ENCODE peak calls at places on chromosomes 12 and 14, in eight cellular contexts. M is neural progenitor cell; J is transverse colon; G is CD4-positive, alpha-beta memory T cell; H is body of pancreas; C is heart left ventricle; T is cardiac muscle cell; I is kidney. S is an unnamed sample. For H3K4me1, the result is how much of the 10 kb centered on the place peaks cover.

GRCh38 chr12:103664626-103665025 is 77.6 kb downstream of the STAB2 start:
- DNase-seq in M (no peak), J (no peak), G (no peak), H (no peak), C (no peak), T (no peak), I (no peak), S (no peak)

GRCh38 chr12:123032736-123033391 is 52.4 kb downstream of the ARL6IP4 start:
- DNase-seq in M (no peak), J (no peak), G (no peak), H (no peak), C (no peak), T (peak), I (peak), S (no peak)

GRCh38 chr14:64849940-64850339 is 29.8 kb downstream of the SPTB start:
- DNase-seq in M (no peak), J (no peak), G (no peak), H (no peak), C (no peak), T (no peak), I (no peak), S (no peak)

GRCh38 chr12:645563-646071 is 17.6 kb downstream of the NINJ2 start:
- DNase-seq in M (no peak), J (no peak), G (no peak), H (no peak), C (peak), T (peak), I (no peak), S (no peak)

GRCh38 chr12:66916189-66916588 is 237.3 kb upstream of the GRIP1 start:
- DNase-seq in M (peak), J (no peak), G (no peak), H (no peak), C (no peak), T (peak), I (no peak), S (no peak)

GRCh38 chr12:75825686-75826085 is 205.9 kb downstream of the PHLDA1 start:
- DNase-seq in M (no peak), J (no peak), G (no peak), H (no peak), C (no peak), T (no peak), I (no peak), S (no peak)

GRCh38 chr14:89870335-89870734 is 84.2 kb downstream of the EFCAB11 start:
- DNase-seq in M (no peak), J (no peak), G (no peak), H (no peak), C (no peak), T (no peak), I (no peak), S (no peak)

GRCh38 chr12:1544991-1545700 is 49.2 kb downstream of the FBXL14 start:
- DNase-seq in M (no peak), J (no peak), G (no peak), H (no peak), C (no peak), T (no peak), I (no peak), S (no peak)

GRCh38 chr12:122886161-122886560 is 9.8 kb downstream of the VPS37B start:
- DNase-seq in M (no peak), J (no peak), G (no peak), H (no peak), C (no peak), T (no peak), I (no peak), S (no peak)

GRCh38 chr12:53484686-53485567 is 14.3 kb downstream of the MAP3K12 start:
- DNase-seq in M (no peak), J (no peak), G (no peak), H (peak), C (no peak), T (no peak), I (no peak), S (no peak)

DNA sequence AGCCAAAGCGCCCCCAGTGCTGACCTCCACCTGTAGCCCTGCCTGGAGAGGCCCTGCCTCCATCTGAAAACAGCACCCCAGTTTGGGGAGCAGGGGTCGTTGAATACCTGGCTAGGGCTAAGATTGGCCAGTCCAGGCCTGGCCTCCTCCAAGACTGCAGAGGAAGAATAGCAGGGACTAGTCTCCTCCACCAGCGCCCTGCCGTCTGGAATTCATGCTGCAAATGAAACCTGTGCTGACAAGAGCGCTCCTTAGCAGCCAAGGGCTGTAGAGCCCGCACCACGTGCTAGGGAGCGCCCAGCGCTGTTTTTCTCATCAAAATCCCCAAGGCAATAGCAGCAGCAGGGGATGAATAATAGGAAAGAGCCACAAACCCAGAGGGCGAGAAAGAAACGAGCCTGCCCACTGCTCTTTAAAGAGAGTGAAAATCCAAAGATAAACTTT is 3.4 kb downstream of the COL2A1 start:
- DNase-seq in M (peak), J (no peak), G (no peak), H (no peak), C (peak), T (peak), I (peak), S (no peak)
- H3K4me3 ChIP-seq in M (peak), J (no peak), G (no peak), H (no peak), C (peak), T (peak), I (peak), S (peak)

GRCh38 chr14:105091335-105092123 is 26.3 kb upstream of the GPR132 start:
- DNase-seq in M (no peak), J (peak), G (no peak), H (peak), C (peak), T (no peak), I (peak), S (no peak)

GRCh38 chr14:105087963-105088811 is 23.0 kb upstream of the GPR132 start:
- DNase-seq in M (peak), J (peak), G (no peak), H (peak), C (peak), T (peak), I (peak), S (no peak)

GRCh38 chr14:105090493-105091334 is 25.5 kb upstream of the GPR132 start:
- DNase-seq in M (peak), J (peak), G (peak), H (peak), C (peak), T (peak), I (peak), S (no peak)

GRCh38 chr14:105088812-105089745 is 23.8 kb upstream of the GPR132 start:
- DNase-seq in M (no peak), J (no peak), G (no peak), H (no peak), C (peak), T (no peak), I (peak), S (no peak)

GRCh38 chr14:105089746-105090492 is 24.7 kb upstream of the GPR132 start:
- DNase-seq in M (no peak), J (no peak), G (no peak), H (peak), C (peak), T (no peak), I (peak), S (no peak)
- H3K4me1 ChIP-seq in M (under half), J (under half), G (under half), H (half or more), C (half or more), T (under half), I (under half), S (half or more)

GRCh38 chr14:105409379-105409778 is 10.2 kb upstream of the MTA1 start:
- DNase-seq in M (no peak), J (no peak), G (no peak), H (no peak), C (no peak), T (no peak), I (no peak), S (no peak)

GRCh38 chr14:105408592-105408991 is 10.3 kb downstream of the TEX22 start:
- DNase-seq in M (no peak), J (no peak), G (no peak), H (no peak), C (no peak), T (no peak), I (no peak), S (no peak)

GRCh38 chr14:105411985-105412767 is 7.5 kb upstream of the MTA1 start:
- DNase-seq in M (no peak), J (no peak), G (no peak), H (no peak), C (no peak), T (no peak), I (peak), S (no peak)

GRCh38 chr14:105411017-105411941 is 8.3 kb upstream of the MTA1 start:
- DNase-seq in M (peak), J (peak), G (no peak), H (peak), C (no peak), T (peak), I (peak), S (no peak)

GRCh38 chr14:105410642-105411016 is 9.0 kb upstream of the MTA1 start:
- DNase-seq in M (no peak), J (no peak), G (no peak), H (no peak), C (no peak), T (no peak), I (no peak), S (no peak)
- H3K4me3 ChIP-seq in M (peak), J (no peak), G (no peak), H (no peak), C (peak), T (no peak), I (peak), S (peak)

GRCh38 chr12:121799842-121800693 is 3.7 kb upstream of the SETD1B start:
- DNase-seq in M (peak), J (peak), G (peak), H (peak), C (peak), T (peak), I (peak), S (peak)

GRCh38 chr12:121797937-121798801 is 4.7 kb upstream of the RHOF start:
- DNase-seq in M (peak), J (peak), G (no peak), H (peak), C (peak), T (no peak), I (peak), S (no peak)

GRCh38 chr12:121796855-121797751 is 3.6 kb upstream of the RHOF start:
- DNase-seq in M (peak), J (peak), G (no peak), H (peak), C (peak), T (peak), I (peak), S (no peak)

GRCh38 chr12:121799175-121799841 is 4.5 kb upstream of the SETD1B start:
- DNase-seq in M (peak), J (peak), G (peak), H (peak), C (peak), T (peak), I (peak), S (no peak)

DNA sequence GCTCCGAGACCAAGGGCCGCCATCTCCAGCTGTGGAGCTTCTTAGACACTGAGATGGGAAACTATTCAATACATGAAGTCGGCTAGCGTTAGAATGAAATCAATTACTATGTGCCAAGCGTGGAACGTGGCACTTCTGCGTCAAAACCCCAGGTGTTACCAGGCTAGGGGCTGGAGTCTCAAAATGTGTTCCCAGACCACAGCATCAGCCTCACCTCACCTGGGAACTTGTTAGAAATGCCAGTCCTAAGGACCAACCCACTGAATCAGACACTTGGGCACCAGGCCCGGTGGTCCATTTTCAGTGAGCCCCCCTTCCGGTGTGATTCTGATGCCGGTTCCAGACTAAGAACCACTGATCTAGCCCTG is 5.0 kb upstream of the SETD1B start:
- DNase-seq in M (no peak), J (peak), G (no peak), H (no peak), C (no peak), T (no peak), I (no peak), S (no peak)
- H3K4me1 ChIP-seq in M (under half), J (under half), G (under half), H (half or more), C (half or more), T (under half), I (under half), S (under half)

GRCh38 chr12:14257303-14257733 is 108.2 kb upstream of the ATF7IP start:
- DNase-seq in M (no peak), J (no peak), G (no peak), H (no peak), C (no peak), T (no peak), I (no peak), S (no peak)

GRCh38 chr12:14257734-14258467 is 107.6 kb upstream of the ATF7IP start:
- DNase-seq in M (peak), J (peak), G (peak), H (peak), C (peak), T (peak), I (peak), S (peak)

GRCh38 chr12:14259481-14260010 is 105.9 kb upstream of the ATF7IP start:
- DNase-seq in M (no peak), J (no peak), G (no peak), H (no peak), C (no peak), T (no peak), I (no peak), S (no peak)

GRCh38 chr12:14260011-14260993 is 105.2 kb upstream of the ATF7IP start:
- DNase-seq in M (peak), J (peak), G (no peak), H (peak), C (peak), T (peak), I (peak), S (peak)

GRCh38 chr12:14258468-14258947 is 107.0 kb upstream of the ATF7IP start:
- DNase-seq in M (peak), J (no peak), G (no peak), H (peak), C (no peak), T (peak), I (no peak), S (no peak)
- H3K4me3 ChIP-seq in M (no peak), J (no peak), G (peak), H (no peak), C (no peak), T (no peak), I (peak), S (no peak)

DNA sequence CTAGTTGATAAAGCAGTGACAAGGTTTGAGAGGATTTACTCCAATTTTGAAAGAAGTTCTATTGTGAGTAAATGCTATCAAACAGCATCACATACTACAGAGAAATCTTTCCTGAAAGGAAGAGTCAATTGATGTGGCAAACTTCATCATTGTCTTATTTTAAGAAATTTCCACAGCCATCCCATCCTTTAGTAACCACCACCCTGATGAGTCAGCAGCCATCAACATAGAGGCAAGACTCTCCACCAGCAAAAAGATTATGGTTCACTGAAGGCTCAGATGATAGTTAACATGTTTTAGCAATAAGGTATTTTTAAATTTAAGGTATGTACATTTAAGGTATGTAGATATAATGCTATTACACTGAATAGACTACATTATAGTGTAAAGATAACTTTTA is 122.1 kb upstream of the ARHGAP5 start:
- DNase-seq in M (no peak), J (no peak), G (no peak), H (no peak), C (no peak), T (no peak), I (no peak), S (no peak)
- H3K4me1 ChIP-seq in M (under half), J (under half), G (under half), H (under half), C (under half), T (under half), I (under half), S (under half)

GRCh38 chr12:6960291-6961277 is 9.4 kb downstream of the PTPN6 start:
- DNase-seq in M (peak), J (peak), G (no peak), H (no peak), C (no peak), T (no peak), I (no peak), S (no peak)
- H3K4me3 ChIP-seq in M (no peak), J (no peak), G (peak), H (no peak), C (no peak), T (no peak), I (no peak), S (peak)

GRCh38 chr14:68482018-68482417 is 310.8 kb downstream of the ZFP36L1 start:
- DNase-seq in M (no peak), J (no peak), G (no peak), H (no peak), C (no peak), T (no peak), I (no peak), S (no peak)

GRCh38 chr14:68475802-68476201 is 317.1 kb downstream of the ZFP36L1 start:
- DNase-seq in M (no peak), J (no peak), G (no peak), H (no peak), C (no peak), T (no peak), I (no peak), S (no peak)

GRCh38 chr14:68476965-68477455 is 315.9 kb downstream of the ZFP36L1 start:
- DNase-seq in M (peak), J (no peak), G (no peak), H (no peak), C (no peak), T (no peak), I (no peak), S (no peak)

GRCh38 chr14:68476212-68476964 is 316.5 kb downstream of the ZFP36L1 start:
- DNase-seq in M (peak), J (peak), G (no peak), H (peak), C (peak), T (no peak), I (peak), S (no peak)

DNA sequence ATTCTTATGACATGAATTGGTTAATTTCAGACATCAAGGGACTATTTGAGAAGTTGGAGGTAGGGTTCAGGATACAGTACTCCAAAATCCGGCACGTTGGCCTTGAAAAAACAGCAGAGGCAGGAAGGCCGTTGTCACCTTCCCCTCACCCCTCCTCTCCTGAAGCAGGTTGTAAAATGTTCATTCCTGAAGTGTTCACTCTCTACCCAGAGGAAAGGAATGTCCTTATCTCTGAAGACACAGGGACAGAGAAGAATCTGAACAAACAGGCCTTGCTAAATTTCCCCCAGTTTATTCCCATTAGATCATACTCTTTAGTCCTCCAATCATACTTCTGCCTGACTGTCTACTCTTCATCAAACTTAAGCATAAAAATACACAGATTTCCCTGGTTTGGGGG is 313.6 kb downstream of the ZFP36L1 start:
- DNase-seq in M (no peak), J (no peak), G (no peak), H (no peak), C (no peak), T (peak), I (no peak), S (no peak)
- H3K4me1 ChIP-seq in M (under half), J (under half), G (under half), H (half or more), C (under half), T (under half), I (under half), S (half or more)